ENCODE peak calls at places on chromosome 6, in nine cellular contexts. E, T, D, C, P, M, S, Y and F are unnamed samples.

GRCh38 chr6:139449611-139450000 is 75.2 kb upstream of the CITED2 start:
- DNase-seq in E (peak; percentile 58), T (peak; percentile 36), D (peak; percentile 41), C (no peak), P (no peak), M (peak; percentile 69), S (no peak), Y (no peak), F (no peak)

GRCh38 chr6:130019796-130020105 is 1.4 kb downstream of the L3MBTL3 start:
- DNase-seq in E (no peak), T (no peak), D (no peak), C (no peak), P (no peak), M (no peak), S (no peak), Y (no peak), F (no peak)

GRCh38 chr6:23154159-23154558 is 584.8 kb downstream of the HDGFL1 start:
- DNase-seq in E (no peak), T (no peak), D (no peak), C (no peak), P (no peak), M (no peak), S (no peak), Y (no peak), F (no peak)

GRCh38 chr6:499617-500016 is 108.1 kb downstream of the IRF4 start:
- DNase-seq in E (no peak), T (no peak), D (no peak), C (peak; percentile 57), P (no peak), M (no peak), S (no peak), Y (no peak), F (no peak)

GRCh38 chr6:107361568-107362270 is 97.6 kb downstream of the PDSS2 start:
- DNase-seq in E (peak; percentile 82), T (peak; percentile 56), D (peak; percentile 64), C (no peak), P (no peak), M (peak; percentile 76), S (no peak), Y (no peak), F (no peak)

GRCh38 chr6:40352006-40352405 is 235.2 kb downstream of the LRFN2 start:
- DNase-seq in E (no peak), T (no peak), D (peak; percentile 24), C (no peak), P (no peak), M (peak; percentile 23), S (no peak), Y (no peak), F (no peak)

GRCh38 chr6:143107440-143107839 is 46.8 kb downstream of the AIG1 start:
- DNase-seq in E (no peak), T (no peak), D (peak; percentile 41), C (no peak), P (no peak), M (no peak), S (no peak), Y (no peak), F (no peak)

GRCh38 chr6:17038316-17038715 is 63.5 kb upstream of the STMND1 start:
- DNase-seq in E (peak; percentile 45), T (peak; percentile 77), D (peak; percentile 82), C (no peak), P (no peak), M (peak; percentile 74), S (no peak), Y (no peak), F (no peak)

GRCh38 chr6:123901441-123901840 is 97.8 kb downstream of the NKAIN2 start:
- DNase-seq in E (no peak), T (no peak), D (no peak), C (no peak), P (no peak), M (no peak), S (no peak), Y (no peak), F (no peak)

GRCh38 chr6:137821486-137821885 is 45.6 kb upstream of the TNFAIP3 start:
- DNase-seq in E (no peak), T (peak; percentile 11), D (no peak), C (no peak), P (no peak), M (no peak), S (no peak), Y (no peak), F (no peak)

GRCh38 chr6:28922004-28922840 is 1.6 kb downstream of the TRIM27 start:
- DNase-seq in E (peak; percentile 52), T (peak; percentile 27), D (peak; percentile 39), C (no peak), P (no peak), M (peak; percentile 60), S (no peak), Y (peak; percentile 57), F (no peak)

GRCh38 chr6:154302111-154302752 is 54.4 kb downstream of the IPCEF1 start:
- DNase-seq in E (peak; percentile 53), T (peak; percentile 64), D (peak; percentile 74), C (peak; percentile 87), P (no peak), M (peak; percentile 70), S (no peak), Y (peak; percentile 26), F (no peak)

GRCh38 chr6:128605961-128606360 is 85.6 kb upstream of the PTPRK start:
- DNase-seq in E (peak; percentile 53), T (peak; percentile 73), D (peak; percentile 48), C (no peak), P (no peak), M (peak; percentile 18), S (peak; percentile 76), Y (no peak), F (no peak)

GRCh38 chr6:105869835-105870506 is 216.2 kb upstream of the PRDM1 start:
- DNase-seq in E (no peak), T (no peak), D (no peak), C (no peak), P (no peak), M (no peak), S (no peak), Y (no peak), F (no peak)

GRCh38 chr6:19463925-19464324 is 373.2 kb upstream of the ID4 start:
- DNase-seq in E (no peak), T (no peak), D (no peak), C (no peak), P (no peak), M (no peak), S (no peak), Y (no peak), F (no peak)

GRCh38 chr6:99241905-99242534 is 107.5 kb downstream of the FAXC start:
- DNase-seq in E (peak; percentile 44), T (peak; percentile 24), D (peak; percentile 33), C (peak; percentile 38), P (peak; percentile 15), M (peak; percentile 26), S (no peak), Y (no peak), F (no peak)

GRCh38 chr6:89290401-89291155 is 24.5 kb downstream of the GABRR2 start:
- DNase-seq in E (no peak), T (no peak), D (no peak), C (no peak), P (no peak), M (no peak), S (no peak), Y (no peak), F (no peak)

GRCh38 chr6:7145269-7146078 is 37.7 kb downstream of the RREB1 start:
- DNase-seq in E (no peak), T (no peak), D (no peak), C (no peak), P (no peak), M (no peak), S (no peak), Y (peak; percentile 49), F (no peak)
- H3K4me3 ChIP-seq in E (no peak overlapping the region), T (no peak overlapping the region), D (no peak overlapping the region), C (peak overlapping the region; percentile 45), P (no peak overlapping the region), M (no peak overlapping the region), S (peak overlapping the region; percentile 52), Y (no peak overlapping the region), F (peak overlapping the region; percentile 5)

DNA sequence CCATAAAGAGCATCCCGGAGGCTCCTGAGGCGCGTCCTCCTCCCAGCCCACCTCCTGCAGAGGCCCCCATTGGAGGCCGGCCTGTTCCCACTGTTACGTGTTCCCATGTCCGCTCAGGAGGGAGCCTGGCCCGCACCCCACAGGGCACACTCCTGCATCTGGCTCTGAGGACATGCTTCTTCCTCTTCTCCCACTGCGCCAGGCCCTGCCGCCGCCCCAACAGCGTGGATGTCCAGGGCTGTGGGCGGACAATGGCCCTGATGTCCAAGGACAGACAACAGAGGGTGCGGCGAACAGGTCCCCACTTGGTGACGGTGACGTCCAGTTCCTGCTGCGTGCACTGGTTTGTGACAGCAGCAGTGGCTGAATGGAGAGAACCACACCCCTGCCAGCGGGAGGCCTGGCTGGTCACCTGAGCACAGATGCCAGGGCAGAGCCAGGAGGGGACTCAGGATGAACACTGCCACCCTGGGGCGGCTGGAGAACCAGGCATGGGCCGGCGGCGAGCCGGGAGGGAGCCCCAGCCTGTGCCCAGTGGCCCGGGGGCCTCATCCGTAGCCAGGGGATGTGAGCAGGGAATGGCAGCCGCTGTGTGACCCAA is 26.6 kb downstream of the FRMD1 start:
- DNase-seq in E (no peak), T (no peak), D (no peak), C (no peak), P (no peak), M (no peak), S (no peak), Y (peak; percentile 81), F (no peak)
- H3K4me3 ChIP-seq in E (no peak overlapping the region), T (no peak overlapping the region), D (no peak overlapping the region), C (no peak overlapping the region), P (no peak overlapping the region), M (no peak overlapping the region), S (no peak overlapping the region), Y (no peak overlapping the region), F (no peak overlapping the region)

GRCh38 chr6:63527658-63528514 is 44.4 kb upstream of the LOC128125822 start:
- DNase-seq in E (peak; percentile 98), T (peak; percentile 92), D (peak; percentile 100), C (no peak), P (no peak), M (peak; percentile 95), S (peak; percentile 98), Y (peak; percentile 68), F (peak; percentile 81)
- H3K4me3 ChIP-seq in E (no peak overlapping the region), T (no peak overlapping the region), D (no peak overlapping the region), C (no peak overlapping the region), P (no peak overlapping the region), M (no peak overlapping the region), S (peak overlapping the region; percentile 63), Y (no peak overlapping the region), F (peak overlapping the region; percentile 14)

GRCh38 chr6:124961468-124961783 is 811 bp upstream of the RNF217 start:
- DNase-seq in E (no peak), T (no peak), D (no peak), C (no peak), P (no peak), M (no peak), S (no peak), Y (no peak), F (no peak)

GRCh38 chr6:124964084-124964763 is 2.0 kb downstream of the RNF217 start:
- DNase-seq in E (peak; percentile 80), T (peak; percentile 65), D (peak; percentile 90), C (no peak), P (no peak), M (peak; percentile 69), S (no peak), Y (peak; percentile 51), F (no peak)

GRCh38 chr6:124963416-124964083 is 1.3 kb downstream of the RNF217 start:
- DNase-seq in E (peak; percentile 58), T (peak; percentile 64), D (peak; percentile 49), C (no peak), P (no peak), M (peak; percentile 46), S (no peak), Y (no peak), F (no peak)

GRCh38 chr6:124961784-124962611 is at the start of gene RNF217:
- DNase-seq in E (peak; percentile 71), T (peak; percentile 77), D (peak; percentile 57), C (no peak), P (peak; percentile 42), M (peak; percentile 83), S (no peak), Y (peak; percentile 50), F (peak; percentile 67)

GRCh38 chr6:124962617-124963415 is 579 bp downstream of the RNF217 start:
- DNase-seq in E (peak; percentile 48), T (peak; percentile 46), D (no peak), C (no peak), P (peak; percentile 43), M (peak; percentile 50), S (no peak), Y (peak; percentile 49), F (no peak)
- H3K4me3 ChIP-seq in E (peak overlapping the region; percentile 76), T (peak overlapping the region; percentile 74), D (peak overlapping the region; percentile 76), C (no peak overlapping the region), P (peak overlapping the region; percentile 73), M (peak overlapping the region; percentile 60), S (peak overlapping the region; percentile 97), Y (peak overlapping the region; percentile 90), F (peak overlapping the region; percentile 91)